ENCODE peak calls at places on chromosomes 16 and 17, in eight cellular contexts. H is HFF-Myc, W is cardiac muscle cell, X is fibroblast of lung, B is hepatocyte, S is heart left ventricle, K is bronchial epithelial cell, M is lung. N is an unnamed sample.

GRCh38 chr17:41919165-41919817 is 540 bp upstream of the ACLY start:
- DNase-seq in B (peak), S (no peak), W (no peak), M (no peak), H (no peak), X (no peak), K (peak), N (no peak)

GRCh38 chr17:21823643-21824042 is 131.3 kb downstream of the KCNJ18 start:
- DNase-seq in M (no peak), B (no peak), W (no peak), X (no peak), H (no peak), K (no peak), S (no peak), N (no peak)

GRCh38 chr17:74024871-74025531 is 178.5 kb upstream of the RPL38 start:
- DNase-seq in K (no peak), S (no peak), B (peak), X (no peak), H (no peak), M (no peak), W (peak), N (no peak)

GRCh38 chr17:19573075-19573474 is 39.4 kb downstream of the SLC47A1 start:
- DNase-seq in B (peak), W (no peak), X (peak), K (no peak), M (no peak), S (no peak), H (no peak), N (no peak)

GRCh38 chr16:2003827-2004641 is 5.6 kb downstream of the ZNF598 start:
- DNase-seq in H (no peak), X (peak), M (peak), S (peak), W (peak), K (peak), B (peak), N (peak)

GRCh38 chr17:31269597-31269996 is 27.4 kb downstream of the OMG start:
- DNase-seq in X (peak), H (peak), M (no peak), W (peak), K (peak), S (peak), B (peak), N (no peak)

GRCh38 chr17:11747441-11747840 is 149.2 kb downstream of the DNAH9 start:
- DNase-seq in S (no peak), W (no peak), H (no peak), B (no peak), M (no peak), X (no peak), K (no peak), N (no peak)

GRCh38 chr17:64406321-64407200 is 15.9 kb upstream of the PECAM1 start:
- DNase-seq in M (no peak), X (peak), H (no peak), S (no peak), W (no peak), K (no peak), B (no peak), N (no peak)

GRCh38 chr16:58331024-58331707 is 36.3 kb upstream of the PRSS54 start:
- DNase-seq in H (no peak), K (no peak), S (no peak), X (no peak), W (peak), M (no peak), B (peak), N (no peak)

GRCh38 chr17:9918804-9919352 is 13.8 kb upstream of the RCVRN start:
- DNase-seq in K (no peak), H (no peak), X (no peak), B (no peak), W (no peak), S (no peak), M (no peak), N (no peak)

GRCh38 chr17:32007463-32008298 is 498 bp downstream of the LRRC37B start:
- DNase-seq in W (peak), M (no peak), S (peak), H (no peak), X (peak), K (peak), B (peak), N (peak)

GRCh38 chr17:28712037-28712704 is 483 bp upstream of the PROCA1 start:
- DNase-seq in M (no peak), K (no peak), H (no peak), W (peak), S (peak), X (no peak), B (peak), N (peak)

GRCh38 chr16:69039333-69039941 is 66.0 kb upstream of the HAS3 start:
- DNase-seq in K (peak), H (no peak), S (no peak), B (no peak), M (no peak), X (peak), W (no peak), N (no peak)

GRCh38 chr17:28711723-28712036 is at the start of gene PROCA1:
- DNase-seq in S (no peak), M (no peak), H (no peak), W (no peak), K (no peak), X (no peak), B (peak), N (no peak)

GRCh38 chr16:57512296-57513001 is 23.9 kb downstream of the CCDC102A start:
- DNase-seq in W (no peak), H (no peak), S (no peak), B (peak), X (no peak), M (no peak), K (no peak), N (no peak)

GRCh38 chr17:75622071-75622470 is 11.2 kb upstream of the SMIM5 start:
- DNase-seq in H (no peak), W (no peak), S (no peak), X (no peak), K (no peak), B (no peak), M (no peak), N (no peak)

GRCh38 chr17:75617218-75617617 is 16.0 kb upstream of the SMIM5 start:
- DNase-seq in H (no peak), W (no peak), B (no peak), M (no peak), K (no peak), X (no peak), S (no peak), N (no peak)

GRCh38 chr17:75622771-75623273 is 10.4 kb upstream of the SMIM5 start:
- DNase-seq in M (no peak), W (no peak), S (no peak), K (no peak), X (no peak), B (no peak), H (no peak), N (no peak)

GRCh38 chr17:75617675-75618074 is 15.6 kb upstream of the SMIM5 start:
- DNase-seq in H (no peak), W (no peak), B (no peak), S (no peak), X (no peak), M (no peak), K (no peak), N (no peak)

DNA sequence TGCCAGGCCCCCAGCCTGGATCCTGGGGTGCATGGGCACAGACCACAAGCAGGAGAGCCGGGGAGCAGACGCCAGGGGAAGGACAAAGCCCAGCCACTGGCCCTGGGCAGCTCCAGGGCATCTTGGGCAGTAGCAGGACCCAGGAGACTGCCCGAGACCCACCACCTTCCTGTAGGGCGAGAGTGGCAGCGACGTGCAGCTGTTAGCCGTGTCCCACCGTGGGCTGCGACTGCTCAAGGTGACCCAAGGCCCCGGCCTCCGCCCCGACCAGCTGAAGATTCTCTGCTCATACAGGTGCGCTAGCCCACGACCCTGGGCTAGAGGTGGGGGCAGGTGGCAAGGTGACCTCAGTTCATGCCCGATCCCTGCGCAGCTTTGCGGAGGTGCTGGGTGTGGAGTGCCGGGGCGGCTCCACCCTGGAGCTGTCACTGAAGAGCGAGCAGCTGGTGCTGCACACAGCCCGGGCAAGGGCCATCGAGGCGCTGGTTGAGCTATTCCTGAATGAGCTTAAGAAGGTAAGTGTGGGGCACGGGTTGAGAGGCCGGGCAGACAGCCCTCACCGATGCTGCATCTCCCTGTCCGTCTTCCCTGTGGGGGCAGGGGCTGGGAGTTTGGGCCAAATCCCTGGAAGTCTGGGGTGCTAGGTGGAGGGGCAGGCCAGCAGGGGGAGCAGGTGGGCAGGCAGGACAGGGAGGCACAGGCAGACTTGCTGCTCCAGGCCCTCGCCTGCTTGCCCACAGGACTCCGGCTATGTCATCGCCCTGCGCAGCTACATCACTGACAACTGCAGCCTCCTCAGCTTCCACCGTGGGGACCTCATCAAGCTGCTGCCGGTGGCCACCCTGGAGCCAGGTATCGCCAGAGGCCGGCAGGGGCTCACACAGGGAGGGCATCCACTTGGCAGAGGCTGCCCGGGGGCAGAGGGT is 13.5 kb upstream of the SMIM5 start:
- DNase-seq in W (peak), K (peak), S (no peak), X (peak), B (no peak), H (no peak), M (no peak), N (no peak)
- TF ChIP-seq CTCF in W (peak), K (peak), S (no peak), X (peak), B (peak), H (peak), M (no peak), N (peak)

DNA sequence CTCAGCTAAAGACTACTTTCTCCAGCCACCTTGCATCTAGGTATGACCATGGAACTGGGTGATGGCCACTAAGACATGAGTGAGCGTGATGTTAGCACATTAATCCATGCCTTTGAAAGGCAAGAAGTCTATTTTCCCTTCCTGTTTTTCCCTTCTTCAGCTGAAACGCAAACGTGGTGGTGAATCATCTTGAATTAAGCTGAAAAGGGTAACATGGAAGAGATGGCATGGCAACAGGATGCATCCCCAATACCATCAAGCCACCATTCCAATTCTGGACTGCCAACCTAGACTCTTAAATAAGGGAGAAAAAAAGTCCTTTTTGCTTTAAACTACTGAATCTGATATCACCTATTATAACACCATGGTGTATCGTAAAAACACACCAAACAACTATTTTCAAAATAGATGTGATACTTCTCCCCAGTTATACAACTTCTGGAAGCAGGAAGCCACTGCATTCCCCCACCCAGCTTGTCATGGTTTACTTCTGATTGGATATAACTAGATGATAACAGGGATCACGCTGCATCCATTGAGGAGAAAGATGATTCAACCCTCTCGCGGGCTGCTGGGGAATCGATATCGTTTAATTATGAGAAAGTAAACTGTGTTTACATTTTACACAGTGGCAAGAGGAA is 368.6 kb downstream of the CDH13 start:
- DNase-seq in W (no peak), B (no peak), H (peak), M (no peak), K (no peak), X (no peak), S (no peak), N (no peak)
- H3K4me3 ChIP-seq in W (no peak), B (no peak), H (peak), M (no peak), K (no peak), X (no peak), S (peak), N (no peak)

DNA sequence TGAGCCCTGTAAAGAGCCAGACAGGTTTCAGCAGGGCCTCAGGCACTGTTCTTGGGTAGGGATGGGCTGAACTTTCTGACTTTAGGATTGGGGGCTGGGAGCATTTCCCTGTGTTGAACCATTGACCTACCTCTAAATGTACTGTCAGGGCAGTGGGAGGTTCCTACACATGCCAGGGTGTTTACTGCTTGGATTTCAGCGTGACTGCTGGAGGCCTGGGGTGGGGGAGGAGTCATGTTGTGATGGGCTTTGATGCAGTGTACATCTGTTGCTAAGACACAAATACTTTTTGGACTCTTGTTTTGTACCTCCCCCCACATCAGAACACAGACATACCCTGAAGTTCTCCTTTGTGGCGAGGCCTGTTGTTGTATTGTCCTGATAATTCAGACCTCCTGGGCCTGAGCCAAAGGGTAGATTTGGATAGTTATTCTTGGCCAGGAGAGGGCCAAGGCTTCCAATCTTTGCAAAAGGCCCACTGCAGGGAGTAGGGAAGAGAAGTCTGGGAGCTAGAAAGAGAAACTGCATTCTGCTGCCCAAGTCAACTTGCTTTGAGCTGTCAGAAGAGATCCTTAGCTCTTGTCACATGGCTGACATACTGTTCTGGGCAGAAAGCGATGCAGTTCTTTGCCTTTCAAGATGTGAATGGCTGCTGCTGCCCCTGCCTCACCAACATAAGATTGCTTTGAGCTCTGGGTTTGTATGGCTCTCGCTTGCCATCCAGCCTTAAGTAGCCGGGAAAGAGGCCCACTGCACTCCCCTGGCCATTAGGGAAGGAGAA is 3.7 kb downstream of the NFE2L1 start:
- DNase-seq in M (no peak), K (no peak), X (peak), W (no peak), S (peak), H (no peak), B (peak), N (no peak)
- TF ChIP-seq CTCF in M (no peak), K (no peak), X (peak), W (peak), S (no peak), H (no peak), B (no peak), N (no peak)

GRCh38 chr16:11735801-11736200 is 6.9 kb downstream of the TXNDC11 start:
- DNase-seq in B (no peak), M (no peak), S (no peak), X (no peak), H (no peak), W (no peak), K (no peak), N (no peak)

GRCh38 chr16:11734653-11735043 is 8.0 kb downstream of the TXNDC11 start:
- DNase-seq in M (no peak), H (no peak), S (no peak), W (no peak), B (no peak), K (no peak), X (no peak), N (no peak)

GRCh38 chr16:11738742-11739544 is 3.7 kb downstream of the TXNDC11 start:
- DNase-seq in B (no peak), H (no peak), K (no peak), X (no peak), S (no peak), M (no peak), W (no peak), N (no peak)

GRCh38 chr16:11737678-11738077 is 5.0 kb downstream of the TXNDC11 start:
- DNase-seq in H (no peak), M (no peak), S (no peak), W (no peak), B (no peak), X (no peak), K (no peak), N (no peak)

GRCh38 chr16:11736903-11737302 is 5.8 kb downstream of the TXNDC11 start:
- DNase-seq in X (no peak), B (no peak), W (no peak), K (no peak), M (no peak), S (no peak), H (no peak), N (no peak)
- H3K4me3 ChIP-seq in X (no peak), B (no peak), W (no peak), K (no peak), M (no peak), S (no peak), H (no peak), N (peak)

GRCh38 chr17:1455748-1456599 is at the start of gene CRK:
- DNase-seq in H (peak), M (peak), W (peak), B (peak), S (peak), X (peak), K (peak), N (peak)
- TF ChIP-seq CTCF in H (no peak), M (no peak), W (no peak), B (no peak), S (no peak), X (no peak), K (no peak), N (peak)

GRCh38 chr16:88904676-88905365 is 38.4 kb upstream of the PABPN1L start:
- DNase-seq in B (no peak), S (no peak), X (no peak), W (no peak), H (no peak), K (peak), M (no peak), N (no peak)
- H3K4me3 ChIP-seq in B (no peak), S (peak), X (no peak), W (no peak), H (no peak), K (no peak), M (no peak), N (no peak)

GRCh38 chr17:79070266-79070880 is 4.3 kb upstream of the ENGASE start:
- DNase-seq in W (no peak), M (no peak), X (no peak), H (no peak), K (no peak), S (no peak), B (no peak), N (no peak)

GRCh38 chr17:79064026-79064425 is 10.6 kb upstream of the ENGASE start:
- DNase-seq in B (no peak), M (no peak), W (no peak), X (no peak), K (no peak), H (no peak), S (no peak), N (no peak)

GRCh38 chr17:79071161-79071560 is 3.5 kb upstream of the ENGASE start:
- DNase-seq in K (no peak), X (no peak), B (no peak), H (no peak), W (no peak), M (no peak), S (no peak), N (no peak)

GRCh38 chr17:79066963-79067362 is 7.7 kb upstream of the ENGASE start:
- DNase-seq in K (no peak), B (no peak), X (no peak), W (no peak), M (no peak), H (no peak), S (no peak), N (no peak)

DNA sequence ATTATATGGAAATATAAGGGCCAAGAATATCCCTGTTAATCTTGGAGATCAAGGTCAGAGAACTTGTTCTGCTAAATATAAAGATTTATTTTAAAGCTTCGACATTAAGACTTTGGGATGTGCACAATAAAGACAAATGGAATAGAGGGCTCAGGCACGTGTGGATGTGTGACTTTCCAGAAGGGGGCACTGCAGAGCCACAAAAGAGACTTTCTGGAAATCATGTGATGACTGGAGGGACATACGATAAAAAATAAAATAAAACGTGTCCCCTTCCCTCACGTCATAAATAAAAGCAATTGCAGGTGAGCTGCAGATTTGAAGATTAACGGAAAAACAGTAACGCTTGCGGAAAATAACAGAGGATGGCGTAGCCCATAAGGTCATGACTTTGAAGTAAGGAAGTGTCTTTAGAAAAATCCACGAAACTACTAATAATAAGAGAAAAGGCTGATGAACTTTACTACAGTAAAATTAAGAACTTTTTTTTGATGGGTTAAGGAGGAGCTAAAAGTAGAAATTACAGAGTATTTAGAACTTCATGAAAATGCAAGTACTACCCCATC is 9.4 kb upstream of the ENGASE start:
- DNase-seq in X (peak), B (peak), H (no peak), S (no peak), K (peak), M (no peak), W (peak), N (no peak)
- TF ChIP-seq CTCF in X (peak), B (peak), H (peak), S (peak), K (peak), M (peak), W (peak), N (peak)

DNA sequence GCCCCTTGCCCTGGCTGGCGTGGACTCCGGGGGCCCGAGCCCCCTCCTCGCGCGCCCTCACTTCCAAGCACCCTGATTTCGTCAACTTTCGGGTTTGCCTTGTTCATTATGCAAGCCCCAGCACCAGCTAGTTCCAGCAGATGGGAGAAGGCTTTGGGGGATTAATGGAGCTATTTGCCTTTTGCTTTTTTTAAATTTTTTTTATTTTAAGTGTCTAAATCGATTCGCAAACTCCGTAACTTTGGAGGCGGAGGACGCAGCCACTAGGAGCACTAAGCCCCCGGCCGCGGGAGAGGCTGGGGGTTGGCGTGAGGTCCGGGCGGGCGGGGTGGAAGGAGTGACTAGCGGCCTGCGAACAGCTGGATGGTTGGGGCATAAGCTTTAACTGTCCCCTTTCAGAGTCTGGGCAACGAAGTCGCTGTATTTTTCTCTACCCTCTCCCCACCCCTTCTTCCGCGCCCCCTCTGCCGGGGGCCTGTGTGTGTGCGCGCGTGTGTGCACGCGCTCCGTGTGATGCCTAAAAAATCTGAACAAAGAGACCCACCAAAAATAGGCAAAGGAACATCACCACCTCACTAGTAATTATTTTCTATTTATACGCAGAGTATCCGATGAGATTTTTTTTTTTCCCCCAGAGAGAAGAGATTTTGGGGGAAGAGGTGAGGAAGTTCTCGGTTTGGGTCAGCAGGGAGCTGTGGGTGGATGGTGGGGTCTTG is 2.1 kb downstream of the SHISA9 start:
- DNase-seq in H (no peak), K (no peak), M (no peak), W (peak), X (no peak), B (no peak), S (no peak), N (no peak)
- H3K4me3 ChIP-seq in H (no peak), K (no peak), M (no peak), W (peak), X (no peak), B (peak), S (peak), N (no peak)